ENCODE peak calls at places on chromosomes 7 and 10, in eight cellular contexts. M, W, N, K, L, A, O and F are unnamed samples.
A peak's percentile ranks its signal among the peaks of the same experiment; 100 is the strongest.

GRCh38 chr7:497946-498655 is 21.5 kb downstream of the PDGFA start:
- DNase-seq in O (no peak), K (no peak), W (peak; percentile 11), M (no peak), L (no peak), N (no peak), A (no peak), F (no peak)

GRCh38 chr7:157557263-157557662 is 220.5 kb downstream of the DNAJB6 start:
- DNase-seq in M (no peak), A (no peak), N (no peak), W (no peak), K (no peak), O (no peak), L (no peak), F (no peak)

GRCh38 chr7:13062596-13062995 is 375.2 kb downstream of the ARL4A start:
- DNase-seq in L (no peak), M (no peak), O (no peak), K (no peak), A (no peak), N (no peak), W (no peak), F (no peak)

GRCh38 chr10:62037890-62038608 is 136.6 kb downstream of the ARID5B start:
- DNase-seq in L (no peak), N (no peak), W (no peak), O (peak; percentile 64), M (no peak), A (no peak), K (no peak), F (no peak)

GRCh38 chr7:51079494-51079893 is 237.1 kb downstream of the COBL start:
- DNase-seq in A (no peak), L (no peak), K (no peak), O (no peak), W (no peak), N (no peak), M (no peak), F (no peak)

GRCh38 chr7:3399858-3400257 is 98.8 kb downstream of the SDK1 start:
- DNase-seq in L (peak; percentile 69), A (no peak), O (peak; percentile 61), M (no peak), N (peak; percentile 49), W (no peak), K (peak; percentile 5), F (no peak)

GRCh38 chr10:101080933-101081546 is 19.3 kb downstream of the KAZALD1 start:
- DNase-seq in A (no peak), K (peak; percentile 29), W (no peak), L (no peak), N (no peak), M (no peak), O (no peak), F (peak; percentile 32)

GRCh38 chr7:2104716-2105115 is 128.0 kb downstream of the MAD1L1 start:
- DNase-seq in A (no peak), M (no peak), W (no peak), L (no peak), K (no peak), N (no peak), O (no peak), F (no peak)

GRCh38 chr10:77609781-77610272 is 27.8 kb downstream of the KCNMA1 start:
- DNase-seq in N (no peak), A (no peak), W (no peak), L (no peak), K (peak; percentile 80), O (no peak), M (no peak), F (no peak)

GRCh38 chr7:22333680-22334141 is 23.2 kb downstream of the RAPGEF5 start:
- DNase-seq in M (no peak), O (no peak), A (peak; percentile 33), K (no peak), L (no peak), N (no peak), W (no peak), F (no peak)

GRCh38 chr10:79816-80215 is 30.7 kb upstream of the TUBB8 start:
- DNase-seq in A (no peak), M (no peak), W (no peak), K (no peak), O (no peak), N (no peak), L (no peak), F (no peak)

GRCh38 chr7:30164567-30164966 is 29.8 kb downstream of the MTURN start:
- DNase-seq in M (no peak), A (no peak), O (peak; percentile 55), N (peak; percentile 33), W (no peak), L (no peak), K (peak; percentile 54), F (peak; percentile 45)

GRCh38 chr10:644076-644942 is 45.2 kb downstream of the DIP2C start:
- DNase-seq in N (no peak), K (no peak), A (peak; percentile 7), L (no peak), M (no peak), O (no peak), W (peak; percentile 16), F (no peak)

GRCh38 chr10:46556515-46557318 is at the start of gene GPRIN2:
- DNase-seq in O (no peak), M (peak; percentile 66), K (no peak), W (peak; percentile 29), A (peak; percentile 83), N (no peak), L (peak; percentile 96), F (no peak)

GRCh38 chr7:33922820-33923219 is 17.5 kb downstream of the BMPER start:
- DNase-seq in O (no peak), L (no peak), A (no peak), K (no peak), M (no peak), N (no peak), W (no peak), F (no peak)

GRCh38 chr10:79260803-79261740 is 86.2 kb upstream of the PPIF start:
- DNase-seq in L (no peak), A (no peak), O (no peak), M (no peak), W (no peak), K (peak; percentile 80), N (no peak), F (no peak)

GRCh38 chr7:130491841-130492518 is at the start of gene MEST:
- DNase-seq in N (no peak), M (no peak), A (no peak), L (peak; percentile 59), K (peak; percentile 47), O (no peak), W (no peak), F (no peak)

DNA sequence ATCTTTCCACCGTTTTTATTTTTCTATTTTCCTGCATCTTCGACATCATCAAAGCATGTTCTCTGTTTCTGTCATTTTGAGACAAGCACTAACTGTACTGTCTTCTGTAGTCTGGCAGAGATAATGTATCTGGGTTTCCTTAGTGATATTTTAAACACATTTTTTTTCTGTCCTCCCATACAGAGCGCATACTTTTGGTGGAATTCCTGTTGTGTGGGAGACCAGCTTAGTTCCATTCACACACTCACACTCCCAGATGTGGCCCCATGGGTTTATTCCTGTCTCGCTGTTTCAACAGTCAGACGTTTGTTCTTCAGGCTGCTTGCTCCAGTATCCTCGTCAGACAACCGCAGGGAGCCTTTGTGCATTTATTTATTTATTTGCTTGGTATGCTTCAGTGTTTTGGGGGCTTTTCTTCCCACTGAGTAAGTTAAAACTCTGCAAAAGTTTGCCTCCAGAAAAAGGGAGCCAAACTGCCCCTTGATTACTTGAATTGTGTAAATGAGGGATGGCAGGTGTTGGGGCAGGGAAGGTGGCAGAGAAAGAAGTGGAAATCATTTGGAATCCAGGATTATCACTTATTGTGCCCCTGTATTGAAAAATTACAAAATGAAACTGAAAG is 456.8 kb upstream of the KLF6 start:
- DNase-seq in A (no peak), O (no peak), M (no peak), N (no peak), L (no peak), K (peak; percentile 100), W (peak; percentile 74), F (no peak)
- TF ChIP-seq POLR2A in A (peak; percentile 40), O (no peak), M (no peak), N (no peak), L (no peak), K (peak; percentile 73), W (no peak), F (no peak)

GRCh38 chr10:68109312-68109711 is at the start of gene MYPN:
- DNase-seq in L (no peak), K (no peak), A (no peak), M (no peak), N (no peak), W (peak; percentile 68), O (no peak), F (no peak)
- TF ChIP-seq POLR2A in L (no peak), K (no peak), A (no peak), M (no peak), N (no peak), W (no peak), O (no peak), F (no peak)

GRCh38 chr7:116499168-116500070 is at the start of gene CAV2:
- DNase-seq in K (peak; percentile 48), N (peak; percentile 74), O (peak; percentile 82), M (peak; percentile 84), L (peak; percentile 69), A (peak; percentile 64), W (peak; percentile 88), F (peak; percentile 59)
- TF ChIP-seq POLR2A in K (no peak), N (peak; percentile 20), O (peak; percentile 57), M (peak; percentile 65), L (no peak), A (peak; percentile 10), W (no peak), F (no peak)

GRCh38 chr10:4770766-4771553 is 55.0 kb upstream of the AKR1E2 start:
- DNase-seq in K (peak; percentile 98), N (peak; percentile 81), M (no peak), W (no peak), A (no peak), O (peak; percentile 85), L (no peak), F (peak; percentile 15)
- TF ChIP-seq POLR2A in K (no peak), N (no peak), M (no peak), W (no peak), A (no peak), O (no peak), L (no peak), F (no peak)

DNA sequence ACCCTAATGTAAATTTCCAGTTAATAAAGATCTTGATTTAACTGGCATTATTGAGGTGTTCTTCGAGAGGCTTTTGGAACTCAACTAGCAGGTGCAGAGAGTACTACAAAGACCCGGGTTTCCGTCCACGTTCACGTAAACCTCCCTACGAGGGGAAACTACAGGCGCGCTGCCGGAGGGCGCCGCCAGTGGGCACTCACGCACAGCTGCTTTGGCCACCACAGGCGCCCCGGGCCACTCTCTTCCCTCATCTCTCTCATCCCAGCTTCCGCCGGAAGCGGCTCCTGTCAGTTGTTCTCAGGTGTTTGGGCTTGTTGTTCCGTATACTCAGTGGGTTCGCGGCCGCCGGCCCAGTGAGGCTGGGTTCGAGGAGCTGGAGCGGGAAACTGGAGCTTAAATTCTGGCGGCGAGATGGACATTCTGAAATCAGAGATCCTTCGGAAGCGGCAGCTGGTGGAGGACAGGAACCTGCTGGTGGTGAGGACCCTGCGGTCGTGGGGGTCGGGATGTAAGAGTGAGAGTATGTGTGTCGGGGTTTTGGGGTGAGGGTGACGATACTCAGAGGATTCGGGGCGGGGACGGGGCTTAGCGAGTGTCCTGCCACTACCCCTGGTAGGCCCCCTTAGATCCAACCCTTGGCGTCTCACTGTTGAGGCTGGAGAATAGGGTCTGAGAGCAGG is at the start of gene PRPF18:
- DNase-seq in L (peak; percentile 97), A (peak; percentile 94), K (peak; percentile 92), N (peak; percentile 92), M (peak; percentile 95), W (peak; percentile 95), O (peak; percentile 96), F (peak; percentile 95)
- TF ChIP-seq POLR2A in L (peak; percentile 77), A (peak; percentile 40), K (peak; percentile 69), N (peak; percentile 58), M (peak; percentile 43), W (no peak), O (peak; percentile 63), F (peak; percentile 76)